ENCODE peak calls at places on chromosomes 16 and 17, in six cellular contexts. One of them, this sample, is unnamed. For H3K36me3, the result is how much of the 10 kb centered on the place peaks cover.

GRCh38 chr17:81424613-81425017 is 29.4 kb downstream of the BAHCC1 start:
- DNase-seq in OCI-LY7: no peak
- DNase-seq in bronchial epithelial cell: no peak
- DNase-seq in Peyer's patch: no peak
- DNase-seq in HAP-1: no peak
- DNase-seq in PC-9: no peak
- DNase-seq in this sample: no peak

GRCh38 chr16:21277927-21278706 is at the start of gene CRYM:
- DNase-seq in OCI-LY7: peak
- DNase-seq in bronchial epithelial cell: peak
- DNase-seq in Peyer's patch: peak
- DNase-seq in HAP-1: peak
- DNase-seq in PC-9: no peak
- DNase-seq in this sample: no peak

GRCh38 chr17:38922538-38923291 is 2.7 kb upstream of the LASP1NB start:
- DNase-seq in OCI-LY7: no peak
- DNase-seq in bronchial epithelial cell: peak
- DNase-seq in Peyer's patch: peak
- DNase-seq in HAP-1: peak
- DNase-seq in PC-9: no peak
- DNase-seq in this sample: no peak

GRCh38 chr17:62892870-62893338 is 73.1 kb upstream of the TANC2 start:
- DNase-seq in OCI-LY7: no peak
- DNase-seq in bronchial epithelial cell: peak
- DNase-seq in Peyer's patch: no peak
- DNase-seq in HAP-1: no peak
- DNase-seq in PC-9: peak
- DNase-seq in this sample: no peak

GRCh38 chr17:2003525-2003924 is 21.6 kb downstream of the RTN4RL1 start:
- DNase-seq in OCI-LY7: no peak
- DNase-seq in bronchial epithelial cell: no peak
- DNase-seq in Peyer's patch: no peak
- DNase-seq in HAP-1: no peak
- DNase-seq in PC-9: no peak
- DNase-seq in this sample: no peak

GRCh38 chr17:1491406-1492248 is 859 bp downstream of the MYO1C start:
- DNase-seq in OCI-LY7: peak
- DNase-seq in bronchial epithelial cell: no peak
- DNase-seq in Peyer's patch: peak
- DNase-seq in HAP-1: peak
- DNase-seq in PC-9: no peak
- DNase-seq in this sample: no peak

GRCh38 chr17:72950236-72950931 is 142.1 kb downstream of the SLC39A11 start:
- DNase-seq in OCI-LY7: no peak
- DNase-seq in bronchial epithelial cell: no peak
- DNase-seq in Peyer's patch: no peak
- DNase-seq in HAP-1: no peak
- DNase-seq in PC-9: no peak
- DNase-seq in this sample: no peak

GRCh38 chr17:75487351-75488070 is 27.8 kb downstream of the CASKIN2 start:
- DNase-seq in OCI-LY7: peak
- DNase-seq in bronchial epithelial cell: no peak
- DNase-seq in Peyer's patch: peak
- DNase-seq in HAP-1: no peak
- DNase-seq in PC-9: no peak
- DNase-seq in this sample: no peak

GRCh38 chr17:63626551-63627228 is 4.5 kb downstream of the MAP3K3 start:
- DNase-seq in OCI-LY7: no peak
- DNase-seq in bronchial epithelial cell: no peak
- DNase-seq in Peyer's patch: no peak
- DNase-seq in HAP-1: no peak
- DNase-seq in PC-9: no peak
- DNase-seq in this sample: no peak

GRCh38 chr16:58022601-58023371 is 2.8 kb upstream of the MMP15 start:
- DNase-seq in OCI-LY7: no peak
- DNase-seq in bronchial epithelial cell: peak
- DNase-seq in Peyer's patch: no peak
- DNase-seq in HAP-1: no peak
- DNase-seq in PC-9: no peak
- DNase-seq in this sample: no peak

DNA sequence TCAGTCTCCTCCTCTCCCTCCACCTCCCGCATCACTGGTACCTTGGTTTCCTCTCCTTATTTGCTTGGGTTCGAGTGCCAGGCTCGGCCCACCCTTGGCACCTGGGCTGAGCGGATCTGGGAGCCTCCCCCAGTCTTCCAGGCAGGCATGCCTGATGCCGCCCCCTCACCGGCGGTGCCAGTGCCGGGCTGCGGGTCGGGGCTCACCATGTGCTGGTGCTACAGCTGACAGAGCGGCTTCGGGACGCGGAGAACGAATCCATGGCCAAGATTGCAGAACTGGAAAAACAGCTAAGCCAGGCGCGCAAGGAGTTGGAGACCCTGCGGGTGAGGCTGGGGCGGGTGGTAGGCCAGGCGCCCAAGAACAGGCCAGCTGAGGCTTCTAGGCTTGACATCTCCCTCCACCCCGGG is 19.2 kb downstream of the FMNL1 start:
- DNase-seq in OCI-LY7: no peak
- DNase-seq in bronchial epithelial cell: no peak
- DNase-seq in Peyer's patch: no peak
- DNase-seq in HAP-1: no peak
- DNase-seq in PC-9: no peak
- DNase-seq in this sample: no peak
- H3K36me3 ChIP-seq in OCI-LY7: half or more
- H3K36me3 ChIP-seq in bronchial epithelial cell: under half
- H3K36me3 ChIP-seq in Peyer's patch: under half
- H3K36me3 ChIP-seq in HAP-1: under half
- H3K36me3 ChIP-seq in PC-9: under half
- H3K36me3 ChIP-seq in this sample: under half

DNA sequence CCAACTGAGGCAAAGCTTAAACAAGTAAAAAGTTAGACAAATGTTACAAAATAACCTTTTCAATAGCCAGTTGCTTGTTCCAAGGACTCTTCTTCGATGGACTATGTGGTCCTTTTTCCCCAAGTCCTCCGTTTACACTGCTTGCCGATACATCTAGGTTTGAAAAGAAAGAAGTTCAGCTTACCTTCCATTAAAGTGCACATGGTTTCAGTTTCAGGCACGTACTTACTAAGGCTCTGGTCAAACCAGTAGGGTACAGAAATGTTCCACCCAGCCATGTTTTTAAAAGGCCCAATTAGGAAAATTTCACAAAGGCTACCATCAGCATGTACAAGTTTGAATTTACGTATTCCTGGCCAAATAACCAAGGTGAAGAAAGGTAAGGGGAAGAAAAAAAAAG is 2.1 kb downstream of the SRSF2 start:
- DNase-seq in OCI-LY7: peak
- DNase-seq in bronchial epithelial cell: peak
- DNase-seq in Peyer's patch: no peak
- DNase-seq in HAP-1: no peak
- DNase-seq in PC-9: no peak
- DNase-seq in this sample: no peak
- H3K36me3 ChIP-seq in OCI-LY7: half or more
- H3K36me3 ChIP-seq in bronchial epithelial cell: under half
- H3K36me3 ChIP-seq in Peyer's patch: under half
- H3K36me3 ChIP-seq in HAP-1: half or more
- H3K36me3 ChIP-seq in PC-9: under half
- H3K36me3 ChIP-seq in this sample: under half

DNA sequence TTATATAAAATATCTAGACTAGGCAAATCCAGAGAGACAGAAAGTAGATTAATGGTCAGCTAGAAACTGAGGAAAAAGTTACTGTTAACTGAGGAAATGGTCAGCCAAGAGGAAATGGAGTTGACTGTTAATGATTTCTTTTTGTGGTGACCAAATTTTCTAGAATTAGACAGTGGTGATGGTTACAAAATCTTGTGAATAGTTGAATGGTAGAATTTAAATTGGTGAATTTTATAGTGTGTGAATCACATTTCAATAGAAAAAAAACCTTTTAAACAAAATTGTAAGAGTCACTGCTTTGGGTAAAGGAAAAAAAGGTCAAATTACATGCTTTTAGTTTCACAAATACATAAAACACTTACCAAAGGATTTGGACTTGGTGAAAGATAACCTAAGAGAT is 30.0 kb downstream of the APPBP2 start:
- DNase-seq in OCI-LY7: no peak
- DNase-seq in bronchial epithelial cell: no peak
- DNase-seq in Peyer's patch: no peak
- DNase-seq in HAP-1: no peak
- DNase-seq in PC-9: no peak
- DNase-seq in this sample: no peak
- H3K36me3 ChIP-seq in OCI-LY7: half or more
- H3K36me3 ChIP-seq in bronchial epithelial cell: under half
- H3K36me3 ChIP-seq in Peyer's patch: under half
- H3K36me3 ChIP-seq in HAP-1: under half
- H3K36me3 ChIP-seq in PC-9: half or more
- H3K36me3 ChIP-seq in this sample: half or more

GRCh38 chr17:61878984-61879612 is 15.8 kb upstream of the BRIP1 start:
- DNase-seq in OCI-LY7: no peak
- DNase-seq in bronchial epithelial cell: no peak
- DNase-seq in Peyer's patch: no peak
- DNase-seq in HAP-1: no peak
- DNase-seq in PC-9: no peak
- DNase-seq in this sample: no peak
- H3K36me3 ChIP-seq in OCI-LY7: half or more
- H3K36me3 ChIP-seq in bronchial epithelial cell: under half
- H3K36me3 ChIP-seq in Peyer's patch: under half
- H3K36me3 ChIP-seq in HAP-1: under half
- H3K36me3 ChIP-seq in PC-9: under half
- H3K36me3 ChIP-seq in this sample: half or more

GRCh38 chr16:85413713-85414663 is 199.1 kb upstream of the GSE1 start:
- DNase-seq in OCI-LY7: peak
- DNase-seq in bronchial epithelial cell: no peak
- DNase-seq in Peyer's patch: no peak
- DNase-seq in HAP-1: no peak
- DNase-seq in PC-9: no peak
- DNase-seq in this sample: peak
- H3K36me3 ChIP-seq in OCI-LY7: under half
- H3K36me3 ChIP-seq in bronchial epithelial cell: under half
- H3K36me3 ChIP-seq in Peyer's patch: under half
- H3K36me3 ChIP-seq in HAP-1: under half
- H3K36me3 ChIP-seq in PC-9: under half
- H3K36me3 ChIP-seq in this sample: under half

DNA sequence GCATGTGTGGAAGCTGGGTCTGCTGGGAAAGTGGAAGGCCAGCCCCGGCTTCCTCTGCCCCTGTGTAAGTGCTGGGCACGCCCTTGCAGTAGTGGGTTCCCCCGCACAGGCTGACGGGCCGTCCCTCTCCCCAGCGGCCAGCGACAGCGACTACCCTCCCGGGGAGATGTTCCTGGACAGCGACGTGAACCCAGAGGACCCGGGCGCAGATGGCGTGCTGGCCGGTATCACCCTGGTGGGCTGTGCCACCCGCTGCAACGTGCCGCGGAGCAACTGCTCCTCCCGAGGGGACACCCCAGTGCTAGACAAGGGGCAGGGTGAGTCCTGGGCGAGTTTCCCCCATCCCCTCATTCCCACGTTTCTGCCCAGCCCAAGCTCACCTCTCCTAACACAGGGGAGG is 5.5 kb downstream of the NME3 start:
- DNase-seq in OCI-LY7: no peak
- DNase-seq in bronchial epithelial cell: no peak
- DNase-seq in Peyer's patch: no peak
- DNase-seq in HAP-1: no peak
- DNase-seq in PC-9: no peak
- DNase-seq in this sample: no peak
- H3K36me3 ChIP-seq in OCI-LY7: half or more
- H3K36me3 ChIP-seq in bronchial epithelial cell: under half
- H3K36me3 ChIP-seq in Peyer's patch: under half
- H3K36me3 ChIP-seq in HAP-1: half or more
- H3K36me3 ChIP-seq in PC-9: under half
- H3K36me3 ChIP-seq in this sample: half or more

DNA sequence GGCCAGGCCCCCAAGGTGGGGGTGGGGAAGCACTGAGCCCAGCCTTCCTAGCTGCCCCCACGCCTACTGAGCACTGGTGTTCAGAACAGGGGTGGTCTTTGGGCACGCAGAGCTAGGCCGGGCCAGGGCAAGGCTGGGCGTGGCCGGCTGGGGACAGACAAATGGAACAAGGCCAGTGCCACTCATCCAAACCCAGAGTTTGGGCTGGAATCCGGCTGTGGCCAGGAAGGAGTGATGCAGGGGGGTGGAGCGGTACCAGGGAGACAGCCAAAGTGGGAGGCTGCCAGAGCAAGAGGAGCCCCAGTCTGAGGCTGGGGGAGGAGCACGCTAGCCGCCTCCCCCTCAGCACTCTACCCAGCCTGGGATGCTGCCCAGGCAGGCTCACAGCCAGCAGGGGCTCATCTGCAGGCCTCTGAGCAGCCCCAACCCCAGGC is 9.3 kb downstream of the TP53I13 start:
- DNase-seq in OCI-LY7: no peak
- DNase-seq in bronchial epithelial cell: no peak
- DNase-seq in Peyer's patch: no peak
- DNase-seq in HAP-1: no peak
- DNase-seq in PC-9: peak
- DNase-seq in this sample: peak
- H3K36me3 ChIP-seq in OCI-LY7: half or more
- H3K36me3 ChIP-seq in bronchial epithelial cell: under half
- H3K36me3 ChIP-seq in Peyer's patch: under half
- H3K36me3 ChIP-seq in HAP-1: half or more
- H3K36me3 ChIP-seq in PC-9: under half
- H3K36me3 ChIP-seq in this sample: half or more

This sample was measured in suprapubic skin.